ENCODE peak calls at places on chromosomes 7 and 10, in ten cellular contexts. One of them, this sample, is unnamed. For H3K4me1 and H3K36me3, the result is how much of the 10 kb centered on the place peaks cover.

GRCh38 chr7:129412501-129412900 is 21.7 kb upstream of the STRIP2 start:
- DNase-seq in GM23338: no peak
- DNase-seq in HCT116: no peak
- DNase-seq in upper lobe of left lung: no peak
- DNase-seq in Panc1: no peak
- DNase-seq in sigmoid colon: no peak
- DNase-seq in esophagus muscularis mucosa: no peak
- DNase-seq in spleen: no peak
- DNase-seq in SK-N-SH: no peak
- DNase-seq in transverse colon: no peak
- DNase-seq in this sample: no peak

GRCh38 chr7:68730194-68730593 is 868.1 kb upstream of the AUTS2 start:
- DNase-seq in sigmoid colon: no peak
- DNase-seq in Panc1: no peak
- DNase-seq in SK-N-SH: no peak
- DNase-seq in transverse colon: no peak
- DNase-seq in GM23338: no peak
- DNase-seq in HCT116: no peak
- DNase-seq in esophagus muscularis mucosa: no peak
- DNase-seq in spleen: no peak
- DNase-seq in upper lobe of left lung: no peak
- DNase-seq in this sample: no peak

GRCh38 chr7:79702116-79702515 is 248.6 kb upstream of the MAGI2 start:
- DNase-seq in upper lobe of left lung: no peak
- DNase-seq in HCT116: no peak
- DNase-seq in esophagus muscularis mucosa: no peak
- DNase-seq in transverse colon: no peak
- DNase-seq in SK-N-SH: no peak
- DNase-seq in Panc1: no peak
- DNase-seq in sigmoid colon: no peak
- DNase-seq in GM23338: no peak
- DNase-seq in spleen: no peak
- DNase-seq in this sample: no peak

GRCh38 chr10:95864906-95865813 is 42.6 kb upstream of the CC2D2B start:
- DNase-seq in sigmoid colon: no peak
- DNase-seq in esophagus muscularis mucosa: peak
- DNase-seq in spleen: no peak
- DNase-seq in SK-N-SH: peak
- DNase-seq in upper lobe of left lung: peak
- DNase-seq in transverse colon: peak
- DNase-seq in GM23338: peak
- DNase-seq in Panc1: peak
- DNase-seq in HCT116: peak
- DNase-seq in this sample: no peak

GRCh38 chr7:131325179-131325840 is 2.4 kb upstream of the MKLN1 start:
- DNase-seq in GM23338: no peak
- DNase-seq in transverse colon: no peak
- DNase-seq in SK-N-SH: no peak
- DNase-seq in sigmoid colon: no peak
- DNase-seq in upper lobe of left lung: no peak
- DNase-seq in HCT116: no peak
- DNase-seq in Panc1: no peak
- DNase-seq in spleen: no peak
- DNase-seq in esophagus muscularis mucosa: no peak
- DNase-seq in this sample: no peak

GRCh38 chr10:12771956-12772355 is 229.6 kb downstream of the CCDC3 start:
- DNase-seq in HCT116: no peak
- DNase-seq in esophagus muscularis mucosa: no peak
- DNase-seq in sigmoid colon: no peak
- DNase-seq in GM23338: no peak
- DNase-seq in Panc1: no peak
- DNase-seq in transverse colon: no peak
- DNase-seq in SK-N-SH: no peak
- DNase-seq in upper lobe of left lung: no peak
- DNase-seq in spleen: no peak
- DNase-seq in this sample: no peak

GRCh38 chr7:27462575-27463270 is 200.0 kb downstream of the HIBADH start:
- DNase-seq in GM23338: no peak
- DNase-seq in spleen: no peak
- DNase-seq in esophagus muscularis mucosa: no peak
- DNase-seq in upper lobe of left lung: no peak
- DNase-seq in sigmoid colon: no peak
- DNase-seq in transverse colon: no peak
- DNase-seq in Panc1: no peak
- DNase-seq in SK-N-SH: no peak
- DNase-seq in HCT116: no peak
- DNase-seq in this sample: no peak

GRCh38 chr10:126242352-126243260 is 145.7 kb downstream of the ADAM12 start:
- DNase-seq in esophagus muscularis mucosa: no peak
- DNase-seq in sigmoid colon: no peak
- DNase-seq in transverse colon: no peak
- DNase-seq in upper lobe of left lung: no peak
- DNase-seq in spleen: no peak
- DNase-seq in GM23338: no peak
- DNase-seq in Panc1: no peak
- DNase-seq in SK-N-SH: peak
- DNase-seq in HCT116: no peak
- DNase-seq in this sample: no peak

GRCh38 chr10:33133557-33133956 is 175.5 kb upstream of the ITGB1 start:
- DNase-seq in sigmoid colon: no peak
- DNase-seq in HCT116: no peak
- DNase-seq in transverse colon: no peak
- DNase-seq in SK-N-SH: no peak
- DNase-seq in GM23338: no peak
- DNase-seq in esophagus muscularis mucosa: no peak
- DNase-seq in upper lobe of left lung: no peak
- DNase-seq in Panc1: no peak
- DNase-seq in spleen: no peak
- DNase-seq in this sample: no peak

GRCh38 chr10:33132626-33133025 is 174.6 kb upstream of the ITGB1 start:
- DNase-seq in esophagus muscularis mucosa: no peak
- DNase-seq in GM23338: peak
- DNase-seq in HCT116: no peak
- DNase-seq in upper lobe of left lung: no peak
- DNase-seq in sigmoid colon: no peak
- DNase-seq in SK-N-SH: no peak
- DNase-seq in spleen: no peak
- DNase-seq in Panc1: no peak
- DNase-seq in transverse colon: no peak
- DNase-seq in this sample: no peak

GRCh38 chr10:33136781-33137180 is 178.8 kb upstream of the ITGB1 start:
- DNase-seq in Panc1: no peak
- DNase-seq in sigmoid colon: no peak
- DNase-seq in GM23338: no peak
- DNase-seq in esophagus muscularis mucosa: no peak
- DNase-seq in SK-N-SH: no peak
- DNase-seq in spleen: no peak
- DNase-seq in transverse colon: no peak
- DNase-seq in HCT116: peak
- DNase-seq in upper lobe of left lung: no peak
- DNase-seq in this sample: no peak

GRCh38 chr10:33136271-33136670 is 178.2 kb upstream of the ITGB1 start:
- DNase-seq in GM23338: no peak
- DNase-seq in HCT116: no peak
- DNase-seq in upper lobe of left lung: no peak
- DNase-seq in esophagus muscularis mucosa: no peak
- DNase-seq in spleen: no peak
- DNase-seq in Panc1: no peak
- DNase-seq in SK-N-SH: no peak
- DNase-seq in sigmoid colon: no peak
- DNase-seq in transverse colon: no peak
- DNase-seq in this sample: no peak

GRCh38 chr10:33134011-33134751 is 176.2 kb upstream of the ITGB1 start:
- DNase-seq in spleen: no peak
- DNase-seq in GM23338: no peak
- DNase-seq in Panc1: peak
- DNase-seq in sigmoid colon: peak
- DNase-seq in HCT116: peak
- DNase-seq in transverse colon: peak
- DNase-seq in upper lobe of left lung: peak
- DNase-seq in esophagus muscularis mucosa: no peak
- DNase-seq in SK-N-SH: no peak
- DNase-seq in this sample: no peak
- H3K4me1 ChIP-seq in spleen: under half
- H3K4me1 ChIP-seq in GM23338: under half
- H3K4me1 ChIP-seq in Panc1: under half
- H3K4me1 ChIP-seq in sigmoid colon: under half
- H3K4me1 ChIP-seq in HCT116: half or more
- H3K4me1 ChIP-seq in transverse colon: under half
- H3K4me1 ChIP-seq in upper lobe of left lung: under half
- H3K4me1 ChIP-seq in esophagus muscularis mucosa: under half
- H3K4me1 ChIP-seq in SK-N-SH: under half
- H3K4me1 ChIP-seq in this sample: under half

GRCh38 chr7:82609746-82610145 is 166.2 kb upstream of the CACNA2D1 start:
- DNase-seq in esophagus muscularis mucosa: no peak
- DNase-seq in upper lobe of left lung: no peak
- DNase-seq in transverse colon: no peak
- DNase-seq in sigmoid colon: no peak
- DNase-seq in Panc1: no peak
- DNase-seq in spleen: no peak
- DNase-seq in SK-N-SH: no peak
- DNase-seq in HCT116: no peak
- DNase-seq in GM23338: no peak
- DNase-seq in this sample: no peak
- TF ChIP-seq POLR2AphosphoS5 in esophagus muscularis mucosa: no peak
- TF ChIP-seq POLR2AphosphoS5 in upper lobe of left lung: no peak
- TF ChIP-seq POLR2AphosphoS5 in transverse colon: no peak
- TF ChIP-seq POLR2AphosphoS5 in sigmoid colon: no peak
- TF ChIP-seq POLR2AphosphoS5 in Panc1: no peak
- TF ChIP-seq POLR2AphosphoS5 in spleen: no peak
- TF ChIP-seq POLR2AphosphoS5 in SK-N-SH: no peak
- TF ChIP-seq POLR2AphosphoS5 in HCT116: no peak
- TF ChIP-seq POLR2AphosphoS5 in GM23338: no peak
- TF ChIP-seq POLR2AphosphoS5 in this sample: no peak

GRCh38 chr7:44603208-44603607 is 3.2 kb upstream of the OGDH start:
- DNase-seq in GM23338: no peak
- DNase-seq in SK-N-SH: no peak
- DNase-seq in upper lobe of left lung: no peak
- DNase-seq in sigmoid colon: no peak
- DNase-seq in transverse colon: no peak
- DNase-seq in spleen: no peak
- DNase-seq in esophagus muscularis mucosa: no peak
- DNase-seq in Panc1: no peak
- DNase-seq in HCT116: no peak
- DNase-seq in this sample: no peak

GRCh38 chr7:44595934-44596635 is 10.3 kb upstream of the OGDH start:
- DNase-seq in sigmoid colon: no peak
- DNase-seq in HCT116: no peak
- DNase-seq in transverse colon: no peak
- DNase-seq in SK-N-SH: no peak
- DNase-seq in spleen: no peak
- DNase-seq in upper lobe of left lung: peak
- DNase-seq in Panc1: no peak
- DNase-seq in GM23338: no peak
- DNase-seq in esophagus muscularis mucosa: no peak
- DNase-seq in this sample: no peak

GRCh38 chr7:44602576-44602910 is 3.9 kb upstream of the OGDH start:
- DNase-seq in upper lobe of left lung: no peak
- DNase-seq in transverse colon: no peak
- DNase-seq in GM23338: no peak
- DNase-seq in SK-N-SH: no peak
- DNase-seq in esophagus muscularis mucosa: no peak
- DNase-seq in spleen: no peak
- DNase-seq in sigmoid colon: no peak
- DNase-seq in HCT116: no peak
- DNase-seq in Panc1: no peak
- DNase-seq in this sample: no peak

GRCh38 chr7:44604941-44605340 is 1.5 kb upstream of the OGDH start:
- DNase-seq in Panc1: no peak
- DNase-seq in GM23338: no peak
- DNase-seq in transverse colon: no peak
- DNase-seq in sigmoid colon: no peak
- DNase-seq in spleen: no peak
- DNase-seq in HCT116: no peak
- DNase-seq in upper lobe of left lung: no peak
- DNase-seq in esophagus muscularis mucosa: no peak
- DNase-seq in SK-N-SH: no peak
- DNase-seq in this sample: no peak

DNA sequence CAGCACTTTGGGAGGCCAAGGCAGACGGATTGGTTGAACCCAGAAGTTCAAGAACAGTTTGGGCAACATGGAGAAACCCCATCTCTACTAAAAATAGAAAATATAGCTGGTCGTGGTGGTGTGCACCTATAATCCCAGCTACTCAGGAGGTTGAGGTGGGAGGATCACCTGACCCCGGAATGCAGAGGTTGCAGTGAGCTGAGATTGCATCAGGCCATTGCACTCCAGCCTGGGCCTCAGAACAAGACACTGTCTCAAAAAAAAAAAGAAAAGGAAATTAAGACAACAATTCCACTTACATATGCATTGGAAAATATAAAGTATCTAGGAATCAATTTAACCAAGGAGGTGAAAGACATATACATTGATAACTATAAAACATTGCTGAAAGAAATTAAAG is 7.2 kb upstream of the OGDH start:
- DNase-seq in spleen: no peak
- DNase-seq in sigmoid colon: no peak
- DNase-seq in HCT116: no peak
- DNase-seq in GM23338: no peak
- DNase-seq in transverse colon: no peak
- DNase-seq in esophagus muscularis mucosa: no peak
- DNase-seq in SK-N-SH: no peak
- DNase-seq in Panc1: no peak
- DNase-seq in upper lobe of left lung: no peak
- DNase-seq in this sample: no peak
- H3K36me3 ChIP-seq in spleen: under half
- H3K36me3 ChIP-seq in sigmoid colon: under half
- H3K36me3 ChIP-seq in HCT116: under half
- H3K36me3 ChIP-seq in GM23338: under half
- H3K36me3 ChIP-seq in transverse colon: under half
- H3K36me3 ChIP-seq in esophagus muscularis mucosa: under half
- H3K36me3 ChIP-seq in SK-N-SH: under half
- H3K36me3 ChIP-seq in Panc1: under half
- H3K36me3 ChIP-seq in upper lobe of left lung: under half
- H3K36me3 ChIP-seq in this sample: under half

GRCh38 chr7:2100278-2101205 is 132.2 kb downstream of the MAD1L1 start:
- DNase-seq in transverse colon: no peak
- DNase-seq in esophagus muscularis mucosa: no peak
- DNase-seq in upper lobe of left lung: no peak
- DNase-seq in Panc1: no peak
- DNase-seq in GM23338: no peak
- DNase-seq in sigmoid colon: no peak
- DNase-seq in HCT116: no peak
- DNase-seq in spleen: peak
- DNase-seq in SK-N-SH: peak
- DNase-seq in this sample: no peak

GRCh38 chr7:2098496-2098895 is 134.2 kb downstream of the MAD1L1 start:
- DNase-seq in HCT116: no peak
- DNase-seq in esophagus muscularis mucosa: no peak
- DNase-seq in transverse colon: no peak
- DNase-seq in spleen: no peak
- DNase-seq in GM23338: no peak
- DNase-seq in upper lobe of left lung: no peak
- DNase-seq in SK-N-SH: no peak
- DNase-seq in Panc1: no peak
- DNase-seq in sigmoid colon: no peak
- DNase-seq in this sample: no peak

GRCh38 chr7:2098056-2098455 is 134.7 kb downstream of the MAD1L1 start:
- DNase-seq in sigmoid colon: no peak
- DNase-seq in upper lobe of left lung: no peak
- DNase-seq in spleen: no peak
- DNase-seq in Panc1: no peak
- DNase-seq in GM23338: no peak
- DNase-seq in HCT116: no peak
- DNase-seq in transverse colon: no peak
- DNase-seq in esophagus muscularis mucosa: no peak
- DNase-seq in SK-N-SH: no peak
- DNase-seq in this sample: no peak

GRCh38 chr7:2097492-2097891 is 135.3 kb downstream of the MAD1L1 start:
- DNase-seq in GM23338: no peak
- DNase-seq in HCT116: no peak
- DNase-seq in esophagus muscularis mucosa: no peak
- DNase-seq in SK-N-SH: no peak
- DNase-seq in transverse colon: no peak
- DNase-seq in sigmoid colon: no peak
- DNase-seq in spleen: no peak
- DNase-seq in upper lobe of left lung: no peak
- DNase-seq in Panc1: no peak
- DNase-seq in this sample: no peak

DNA sequence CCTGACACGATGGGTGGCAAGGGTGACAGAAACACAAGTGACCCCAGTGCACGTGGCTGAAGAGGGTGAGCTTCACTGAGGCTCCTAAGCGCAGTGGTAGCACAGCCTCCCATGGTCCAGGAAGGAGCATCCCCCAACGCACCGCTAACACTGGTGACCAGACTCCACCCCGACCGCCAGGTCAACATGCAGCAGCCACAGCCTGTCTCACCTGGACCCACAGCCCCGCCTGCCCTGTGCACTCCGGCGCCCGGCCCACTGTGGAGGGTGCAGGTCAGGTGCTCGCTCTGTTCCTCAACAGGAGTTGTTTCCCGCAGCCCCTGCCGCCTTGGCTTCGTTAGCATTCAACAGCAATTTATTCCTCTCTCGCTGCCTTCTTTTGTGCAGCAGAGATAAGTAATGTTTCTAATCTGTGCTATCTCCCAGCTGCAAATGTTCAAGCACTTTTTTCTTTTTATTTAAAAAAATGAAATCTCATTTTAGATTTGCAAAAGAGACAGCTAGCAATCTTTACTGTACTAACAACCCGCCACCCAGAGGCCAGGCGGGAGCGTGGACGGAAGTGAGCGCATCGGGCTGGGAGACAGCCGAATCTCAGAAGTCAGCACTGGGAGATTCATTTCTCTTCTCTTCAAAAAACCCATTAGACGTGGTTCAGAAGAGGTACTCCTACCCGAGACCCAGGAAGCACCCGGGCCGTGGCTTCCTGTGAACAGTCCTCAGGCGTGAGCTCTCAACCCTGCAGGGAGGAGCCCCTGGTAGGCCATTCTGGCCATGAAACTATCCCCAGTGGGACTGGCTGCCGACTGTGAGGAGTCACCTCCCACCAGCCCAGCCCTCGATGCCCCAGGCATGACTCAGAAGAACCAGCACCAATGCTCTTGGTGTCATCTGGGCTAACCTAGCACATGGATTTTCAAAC is 133.4 kb downstream of the MAD1L1 start:
- DNase-seq in GM23338: no peak
- DNase-seq in esophagus muscularis mucosa: no peak
- DNase-seq in spleen: peak
- DNase-seq in transverse colon: no peak
- DNase-seq in Panc1: no peak
- DNase-seq in upper lobe of left lung: no peak
- DNase-seq in SK-N-SH: no peak
- DNase-seq in HCT116: no peak
- DNase-seq in sigmoid colon: no peak
- DNase-seq in this sample: no peak
- H3K4me1 ChIP-seq in GM23338: under half
- H3K4me1 ChIP-seq in esophagus muscularis mucosa: under half
- H3K4me1 ChIP-seq in spleen: under half
- H3K4me1 ChIP-seq in transverse colon: under half
- H3K4me1 ChIP-seq in Panc1: under half
- H3K4me1 ChIP-seq in upper lobe of left lung: under half
- H3K4me1 ChIP-seq in SK-N-SH: under half
- H3K4me1 ChIP-seq in HCT116: under half
- H3K4me1 ChIP-seq in sigmoid colon: under half
- H3K4me1 ChIP-seq in this sample: under half